ENCODE peak calls at places on chromosome 5, in four cellular contexts. M is astrocyte, O is psoas muscle, K is GM23248. V is an unnamed sample.

GRCh38 chr5:104146652-104147051 is 584.1 kb upstream of the NUDT12 start:
- DNase-seq in M (no peak), O (no peak), K (no peak), V (no peak)

GRCh38 chr5:90293931-90294330 is 115.6 kb downstream of the CETN3 start:
- DNase-seq in M (peak; percentile 100), O (no peak), K (peak; percentile 62), V (peak; percentile 18)

GRCh38 chr5:8060235-8061139 is 191.5 kb downstream of the MTRR start:
- DNase-seq in M (no peak), O (no peak), K (no peak), V (no peak)

GRCh38 chr5:164578911-164579310 is 1073.5 kb downstream of the MAT2B start:
- DNase-seq in M (no peak), O (no peak), K (no peak), V (no peak)

GRCh38 chr5:31412324-31412723 is 119.6 kb downstream of the DROSHA start:
- DNase-seq in M (no peak), O (no peak), K (peak; percentile 23), V (no peak)

GRCh38 chr5:158456756-158457155 is 597.8 kb upstream of the CLINT1 start:
- DNase-seq in M (peak; percentile 95), O (peak; percentile 40), K (peak; percentile 97), V (peak; percentile 71)

GRCh38 chr5:25090275-25090674 is 445.5 kb upstream of the CDH10 start:
- DNase-seq in M (no peak), O (no peak), K (no peak), V (no peak)

GRCh38 chr5:127353761-127354160 is 63.2 kb downstream of the MEGF10 start:
- DNase-seq in M (no peak), O (no peak), K (no peak), V (no peak)

GRCh38 chr5:80480354-80480753 is 7.5 kb upstream of the FAM151B start:
- DNase-seq in M (no peak), O (no peak), K (no peak), V (no peak)

GRCh38 chr5:96614110-96614691 is 48.0 kb upstream of the CAST start:
- DNase-seq in M (peak; percentile 93), O (no peak), K (peak; percentile 96), V (peak; percentile 92)

GRCh38 chr5:16866795-16867584 is 69.1 kb downstream of the MYO10 start:
- DNase-seq in M (peak; percentile 70), O (no peak), K (no peak), V (no peak)

GRCh38 chr5:58357121-58357520 is 102.8 kb downstream of the PLK2 start:
- DNase-seq in M (no peak), O (no peak), K (peak; percentile 44), V (no peak)

GRCh38 chr5:179805070-179805528 is 1.6 kb downstream of the MGAT4B start:
- DNase-seq in M (no peak), O (no peak), K (no peak), V (no peak)

GRCh38 chr5:153516503-153516902 is 26.0 kb downstream of the GRIA1 start:
- DNase-seq in M (no peak), O (no peak), K (no peak), V (no peak)

GRCh38 chr5:111553889-111554288 is 41.6 kb upstream of the STARD4 start:
- DNase-seq in M (no peak), O (no peak), K (no peak), V (no peak)

GRCh38 chr5:151047814-151048425 is 27.5 kb downstream of the GPX3 start:
- DNase-seq in M (no peak), O (peak; percentile 68), K (peak; percentile 54), V (peak; percentile 22)

GRCh38 chr5:149938272-149938671 is 6.3 kb downstream of the PDE6A start:
- DNase-seq in M (peak; percentile 68), O (peak; percentile 69), K (peak; percentile 80), V (peak; percentile 100)

GRCh38 chr5:96838483-96839395 is 31.0 kb upstream of the ERAP1 start:
- DNase-seq in M (no peak), O (no peak), K (no peak), V (no peak)

GRCh38 chr5:1827410-1828397 is 26.5 kb downstream of the NDUFS6 start:
- DNase-seq in M (no peak), O (peak; percentile 34), K (no peak), V (no peak)

GRCh38 chr5:130974284-130974683 is 190.8 kb downstream of the HINT1 start:
- DNase-seq in M (no peak), O (no peak), K (no peak), V (no peak)

GRCh38 chr5:78005021-78005785 is 229.1 kb upstream of the TBCA start:
- DNase-seq in M (peak; percentile 40), O (no peak), K (peak; percentile 72), V (peak; percentile 33)

DNA sequence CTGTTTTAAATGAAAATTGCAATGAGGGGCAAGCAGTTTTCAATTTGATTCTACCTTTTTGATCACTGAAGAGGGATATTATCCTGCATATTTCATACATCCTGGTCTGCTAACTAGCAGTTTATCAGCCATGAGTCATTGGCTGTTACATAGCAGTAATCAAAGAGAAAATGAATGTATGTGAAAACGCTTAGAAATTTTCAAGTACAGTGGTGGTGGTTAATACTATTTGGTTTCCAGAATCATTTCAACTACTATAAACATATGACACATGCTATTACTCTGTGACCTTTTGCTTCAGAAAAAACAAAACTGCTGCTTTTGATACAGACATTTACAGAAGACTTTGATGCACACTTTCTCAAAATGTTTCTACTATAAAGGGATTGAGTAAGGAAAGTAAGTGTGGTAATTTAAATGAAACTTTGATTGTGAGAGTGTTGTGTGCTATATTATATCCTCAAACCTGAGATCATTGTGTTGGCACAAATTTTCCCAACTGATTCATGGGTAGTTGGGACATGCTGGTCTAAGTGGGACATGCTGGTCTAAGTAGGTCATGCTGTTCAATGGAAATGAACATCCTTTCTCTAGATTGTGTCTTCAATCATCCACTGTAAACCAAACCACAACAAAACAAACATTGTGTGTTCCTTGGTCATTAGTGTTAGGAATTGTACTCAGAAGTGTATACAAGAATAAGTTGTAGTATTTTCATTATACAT is 5.1 kb downstream of the RNF14 start:
- DNase-seq in M (peak; percentile 74), O (no peak), K (peak; percentile 65), V (peak; percentile 52)
- H3K36me3 ChIP-seq in M (peaks cover 31% of the 10 kb centered on the region), O (peaks cover 78% of the 10 kb centered on the region), K (peaks cover 49% of the 10 kb centered on the region), V (peaks cover 27% of the 10 kb centered on the region)

GRCh38 chr5:54745599-54745998 is 228.0 kb downstream of the SNX18 start:
- DNase-seq in M (no peak), O (no peak), K (no peak), V (no peak)

GRCh38 chr5:54742417-54742889 is 224.9 kb downstream of the SNX18 start:
- DNase-seq in M (peak; percentile 75), O (no peak), K (peak; percentile 79), V (peak; percentile 79)

GRCh38 chr5:54746346-54746745 is 228.8 kb downstream of the SNX18 start:
- DNase-seq in M (no peak), O (no peak), K (no peak), V (peak; percentile 60)

GRCh38 chr5:54743581-54743980 is 226.0 kb downstream of the SNX18 start:
- DNase-seq in M (no peak), O (no peak), K (no peak), V (no peak)

DNA sequence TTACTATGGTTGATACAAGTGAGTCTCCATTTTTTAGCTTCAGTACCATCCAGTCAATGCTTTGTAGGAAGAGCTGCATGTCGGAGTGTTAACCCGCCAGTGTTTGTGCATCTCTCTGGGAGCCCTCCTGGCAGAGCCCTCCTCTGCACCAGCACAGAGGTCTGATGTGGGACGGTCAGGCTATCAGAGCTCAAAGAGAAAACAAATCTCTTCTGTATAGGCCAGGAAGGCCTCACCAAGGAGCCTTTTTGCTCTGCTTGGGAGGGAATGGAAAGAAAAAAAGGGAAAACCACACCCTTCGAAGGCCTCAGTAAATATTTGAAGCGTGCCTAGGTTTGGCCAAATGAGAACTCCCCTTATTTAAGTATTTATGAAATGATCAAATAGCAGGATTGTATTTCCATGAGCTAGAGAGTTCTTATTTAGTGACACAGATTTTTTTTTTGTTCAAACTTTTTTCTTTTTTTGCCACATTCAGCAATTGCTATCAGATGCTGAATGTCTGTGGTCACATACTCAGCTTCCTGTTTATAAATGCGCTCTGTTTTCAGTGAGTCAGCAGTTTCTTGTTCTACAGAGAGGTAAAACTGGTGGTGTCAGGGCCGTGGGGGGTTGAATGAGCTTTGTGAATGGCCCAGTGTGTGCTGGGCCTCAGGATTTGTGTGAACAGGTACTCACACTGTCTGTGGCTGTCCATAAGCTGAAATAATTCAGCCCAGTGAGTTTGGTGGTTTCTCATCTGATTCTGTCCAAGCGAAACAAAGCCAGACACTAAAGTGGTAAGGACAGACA is 226.6 kb downstream of the SNX18 start:
- DNase-seq in M (peak; percentile 99), O (no peak), K (peak; percentile 94), V (peak; percentile 81)
- H3K4me3 ChIP-seq in M (no peak overlapping the region), O (no peak overlapping the region), K (peak overlapping the region; percentile 17), V (no peak overlapping the region)

GRCh38 chr5:79191457-79191856 is 44.5 kb upstream of the JMY start:
- DNase-seq in M (no peak), O (no peak), K (no peak), V (no peak)

GRCh38 chr5:79186455-79186854 is 49.5 kb upstream of the JMY start:
- DNase-seq in M (no peak), O (no peak), K (no peak), V (no peak)

GRCh38 chr5:79190235-79190529 is 45.7 kb upstream of the JMY start:
- DNase-seq in M (no peak), O (no peak), K (no peak), V (no peak)

GRCh38 chr5:79186021-79186420 is 49.9 kb upstream of the JMY start:
- DNase-seq in M (no peak), O (no peak), K (no peak), V (no peak)

GRCh38 chr5:79189439-79190234 is 46.3 kb upstream of the JMY start:
- DNase-seq in M (no peak), O (no peak), K (peak; percentile 39), V (no peak)
- H3K36me3 ChIP-seq in M (no peaks in the 10 kb centered on the region), O (no peaks in the 10 kb centered on the region), K (no peaks in the 10 kb centered on the region), V (no peaks in the 10 kb centered on the region)

GRCh38 chr5:140039561-140039960 is 3.5 kb downstream of the NRG2 start:
- DNase-seq in M (no peak), O (no peak), K (peak; percentile 13), V (no peak)
- H3K4me3 ChIP-seq in M (no peak overlapping the region), O (peak overlapping the region; percentile 80), K (no peak overlapping the region), V (no peak overlapping the region)

DNA sequence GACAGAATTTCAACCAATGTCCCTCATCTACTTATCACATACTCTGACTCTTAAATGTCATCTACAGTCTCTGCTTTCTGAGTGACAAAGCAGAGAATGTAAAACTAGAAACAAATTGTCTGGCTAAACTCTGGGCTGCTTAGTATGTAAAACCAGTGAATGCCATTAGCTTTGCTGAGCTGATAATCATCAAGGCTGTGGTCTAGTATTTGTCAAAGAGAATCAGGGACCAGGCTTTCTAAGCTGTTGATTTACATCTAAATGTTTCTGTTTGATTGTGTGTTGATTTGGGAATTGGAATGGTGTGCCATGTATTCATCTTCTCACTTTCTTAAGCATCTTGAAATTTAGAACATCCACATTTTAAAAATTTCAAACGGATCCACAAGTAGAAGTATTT is 251.4 kb downstream of the KCTD16 start:
- DNase-seq in M (peak; percentile 9), O (no peak), K (no peak), V (no peak)
- H3K36me3 ChIP-seq in M (no peaks in the 10 kb centered on the region), O (no peaks in the 10 kb centered on the region), K (no peaks in the 10 kb centered on the region), V (no peaks in the 10 kb centered on the region)

DNA sequence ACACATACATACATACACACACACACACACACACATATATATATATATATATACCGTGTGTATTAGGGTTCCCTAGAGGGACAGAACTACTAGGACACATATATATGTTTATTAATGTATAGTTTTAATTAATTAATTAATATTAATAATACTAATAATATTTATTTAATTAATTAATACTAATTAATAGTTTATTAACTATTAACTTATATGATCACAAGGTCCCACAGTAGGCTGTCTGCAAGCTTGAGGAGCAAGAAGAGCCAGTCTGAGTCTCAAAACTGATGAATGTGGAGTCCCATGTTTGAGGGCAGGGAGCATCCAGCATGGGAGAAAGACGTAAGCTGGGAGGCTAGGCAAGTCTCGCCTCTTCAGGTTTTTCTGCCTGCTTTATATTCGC is 398.0 kb upstream of the KIF2A start:
- DNase-seq in M (no peak), O (no peak), K (no peak), V (no peak)
- H3K4me3 ChIP-seq in M (no peak overlapping the region), O (no peak overlapping the region), K (no peak overlapping the region), V (no peak overlapping the region)